ENCODE peak calls at places on chromosomes 5 and 9, in seven cellular contexts. L is H9, S is AG04450, M is body of pancreas, V is neural progenitor cell, C is cardiac muscle cell, P is heart right ventricle. E is an unnamed sample.
A peak's percentile ranks its signal among the peaks of the same experiment; 100 is the strongest.

GRCh38 chr9:136511670-136512592 is 29.1 kb upstream of the SEC16A start:
- DNase-seq in L (no peak), M (no peak), P (peak; percentile 85), V (no peak), C (peak; percentile 86), S (no peak), E (no peak)

GRCh38 chr5:137179203-137179602 is 319.9 kb downstream of the SPOCK1 start:
- DNase-seq in L (no peak), V (no peak), C (no peak), P (no peak), S (no peak), M (no peak), E (no peak)

GRCh38 chr5:176644878-176645670 is 2.2 kb upstream of the TSPAN17 start:
- DNase-seq in V (no peak), P (no peak), L (no peak), M (no peak), C (no peak), S (no peak), E (no peak)

GRCh38 chr5:167684251-167684650 is 607.2 kb upstream of the WWC1 start:
- DNase-seq in S (no peak), M (no peak), P (no peak), V (no peak), C (peak; percentile 33), L (no peak), E (no peak)

GRCh38 chr5:150762216-150762615 is 3.4 kb upstream of the DCTN4 start:
- DNase-seq in C (peak; percentile 67), S (no peak), L (no peak), P (no peak), M (no peak), V (no peak), E (no peak)

GRCh38 chr5:93305984-93306383 is 275.0 kb downstream of the NR2F1-AS1 start:
- DNase-seq in V (peak; percentile 19), L (peak; percentile 55), S (no peak), M (no peak), C (no peak), P (no peak), E (no peak)

GRCh38 chr5:132526290-132526973 is 16.9 kb downstream of the IL5 start:
- DNase-seq in L (peak; percentile 72), C (peak; percentile 67), P (peak; percentile 9), V (peak; percentile 72), S (no peak), M (peak; percentile 55), E (peak; percentile 8)

GRCh38 chr5:131264453-131265200 is 774 bp downstream of the CDC42SE2 start:
- DNase-seq in L (peak; percentile 49), M (peak; percentile 36), V (peak; percentile 75), S (no peak), C (peak; percentile 43), P (peak; percentile 31), E (peak; percentile 41)

GRCh38 chr5:140111043-140111858 is 2.7 kb upstream of the PURA start:
- DNase-seq in L (peak; percentile 74), V (peak; percentile 49), S (no peak), P (no peak), C (no peak), M (no peak), E (no peak)

GRCh38 chr5:35780236-35780635 is 76.5 kb upstream of the IL7R start:
- DNase-seq in C (no peak), V (no peak), S (no peak), L (no peak), P (no peak), M (no peak), E (no peak)

GRCh38 chr5:74579215-74579614 is 61.3 kb downstream of the ENC1 start:
- DNase-seq in V (no peak), P (no peak), L (no peak), C (peak; percentile 29), M (no peak), S (no peak), E (peak; percentile 23)

GRCh38 chr9:136198605-136199083 is 6.3 kb downstream of the LHX3 start:
- DNase-seq in V (peak; percentile 70), P (no peak), S (no peak), M (no peak), L (no peak), C (peak; percentile 34), E (peak; percentile 28)

GRCh38 chr5:56612759-56613158 is 202.6 kb upstream of the MAP3K1 start:
- DNase-seq in P (no peak), S (no peak), V (no peak), M (no peak), C (no peak), L (no peak), E (no peak)

GRCh38 chr9:98869866-98870265 is 62.4 kb downstream of the GALNT12 start:
- DNase-seq in L (no peak), V (no peak), S (no peak), C (no peak), M (no peak), P (no peak), E (no peak)

GRCh38 chr5:142095035-142095434 is 13.5 kb upstream of the NDFIP1 start:
- DNase-seq in M (no peak), C (no peak), S (no peak), P (no peak), L (no peak), V (no peak), E (no peak)

GRCh38 chr9:27094640-27095039 is 14.4 kb upstream of the TEK start:
- DNase-seq in C (peak; percentile 54), V (no peak), M (no peak), S (no peak), L (no peak), P (no peak), E (peak; percentile 40)

GRCh38 chr5:111758284-111758628 is 1.3 kb upstream of the NREP start:
- DNase-seq in M (no peak), V (no peak), S (no peak), L (no peak), P (no peak), C (no peak), E (no peak)

GRCh38 chr5:72355706-72356299 is 35.6 kb downstream of the PTCD2 start:
- DNase-seq in P (no peak), L (peak; percentile 45), V (peak; percentile 61), M (no peak), S (no peak), C (peak; percentile 58), E (no peak)

GRCh38 chr9:87606921-87607521 is 109.4 kb downstream of the DAPK1 start:
- DNase-seq in L (no peak), P (no peak), M (no peak), C (peak; percentile 81), S (no peak), V (peak; percentile 64), E (peak; percentile 65)

GRCh38 chr9:74073897-74074296 is 423.2 kb upstream of the RORB start:
- DNase-seq in L (no peak), S (no peak), P (no peak), M (no peak), C (no peak), V (no peak), E (no peak)

GRCh38 chr5:173493040-173493439 is 123.4 kb downstream of the BOD1 start:
- DNase-seq in S (no peak), P (no peak), L (no peak), M (no peak), C (no peak), V (no peak), E (no peak)

GRCh38 chr9:137632432-137633161 is 13.8 kb downstream of the EHMT1 start:
- DNase-seq in L (no peak), M (no peak), S (no peak), V (no peak), C (no peak), P (no peak), E (no peak)

GRCh38 chr9:14316574-14317304 is 2.8 kb upstream of the NFIB start:
- DNase-seq in P (no peak), M (no peak), V (peak; percentile 14), C (no peak), S (no peak), L (no peak), E (no peak)

GRCh38 chr5:53246042-53246836 is 136.7 kb upstream of the MOCS2 start:
- DNase-seq in V (no peak), L (no peak), M (no peak), P (no peak), C (peak; percentile 61), S (peak; percentile 81), E (peak; percentile 99)

GRCh38 chr5:53239301-53239990 is 129.9 kb upstream of the MOCS2 start:
- DNase-seq in L (no peak), S (no peak), P (no peak), M (no peak), V (no peak), C (peak; percentile 38), E (no peak)

GRCh38 chr5:53243403-53243802 is 133.8 kb upstream of the MOCS2 start:
- DNase-seq in C (no peak), P (no peak), S (no peak), V (no peak), M (no peak), L (no peak), E (no peak)
- TF ChIP-seq CTCF in C (no peak), P (no peak), S (no peak), V (peak; percentile 14), M (no peak), L (peak; percentile 52), E (peak; percentile 29)

GRCh38 chr5:127864511-127864910 is 161.3 kb downstream of the CCDC192 start:
- DNase-seq in L (no peak), V (no peak), P (no peak), S (no peak), M (no peak), C (no peak), E (peak; percentile 43)
- H3K27ac ChIP-seq in L (no peak overlapping the region), V (no peak overlapping the region), P (no peak overlapping the region), S (no peak overlapping the region), M (no peak overlapping the region), C (no peak overlapping the region), E (no peak overlapping the region)

DNA sequence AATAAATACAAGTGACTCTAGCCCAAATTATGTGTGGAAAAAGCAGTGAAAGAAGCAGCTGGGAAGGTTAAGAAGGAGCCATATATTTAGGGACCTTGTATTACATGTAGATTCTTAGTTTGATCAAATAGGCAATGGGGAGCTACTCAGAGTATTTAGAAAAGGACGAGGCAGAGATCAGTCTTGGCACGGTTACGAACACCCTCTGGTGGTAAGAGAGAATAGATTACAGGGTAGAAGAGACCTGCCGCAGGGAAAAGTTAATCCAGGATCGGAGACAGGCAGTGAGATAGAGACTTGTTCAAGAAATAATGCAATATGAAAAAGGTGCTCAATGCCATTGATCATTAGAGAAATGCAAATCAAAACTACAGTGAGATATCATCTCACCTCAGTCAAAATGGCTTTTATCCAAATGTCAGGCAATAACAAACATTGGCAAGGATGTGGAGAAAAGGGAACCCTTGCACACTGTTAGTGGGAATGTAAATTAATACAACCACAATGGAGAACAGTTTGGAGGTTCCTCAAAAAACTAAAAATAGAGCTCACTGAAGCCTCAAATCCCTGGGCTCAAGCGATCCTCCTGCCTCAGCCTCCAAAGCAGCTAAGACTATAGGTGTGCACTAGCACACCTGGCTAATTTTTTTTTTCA is 12.0 kb downstream of the INIP start:
- DNase-seq in S (no peak), C (peak; percentile 54), V (peak; percentile 70), M (peak; percentile 51), L (peak; percentile 45), P (no peak), E (peak; percentile 22)
- TF ChIP-seq CTCF in S (peak; percentile 57), C (peak; percentile 31), V (peak; percentile 65), M (no peak), L (peak; percentile 73), P (no peak), E (peak; percentile 75)

DNA sequence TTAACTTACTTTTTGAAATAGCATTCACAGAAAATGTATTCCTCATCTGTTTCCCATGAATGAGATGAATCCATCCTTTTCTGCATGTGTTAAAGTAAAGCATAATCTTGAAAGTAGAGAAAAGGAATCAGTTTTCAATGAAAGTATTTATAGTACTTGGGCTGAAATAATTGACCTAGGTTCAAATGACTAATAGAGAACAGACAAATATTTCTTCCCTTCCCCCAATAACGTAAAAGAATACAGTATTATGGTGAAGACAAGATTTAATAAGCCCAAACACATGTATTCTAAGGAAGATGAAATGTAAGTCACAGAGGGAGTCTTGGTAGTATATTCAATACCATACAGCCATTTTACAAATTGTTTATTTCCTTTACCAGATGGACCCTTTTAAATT is 403.4 kb downstream of the ZNF608 start:
- DNase-seq in L (no peak), P (no peak), V (no peak), S (no peak), M (no peak), C (no peak), E (no peak)
- H3K27ac ChIP-seq in L (no peak overlapping the region), P (no peak overlapping the region), V (no peak overlapping the region), S (no peak overlapping the region), M (no peak overlapping the region), C (no peak overlapping the region), E (no peak overlapping the region)

E was measured in foreskin keratinocyte.